ENCODE peak calls at places on chromosomes 16 and 17, in nine cellular contexts. One of them, this sample, is unnamed.

GRCh38 chr16:2008009-2008526 is 1.6 kb downstream of the ZNF598 start:
- DNase-seq in retinal pigment epithelial cell: no peak
- DNase-seq in ELR: peak
- DNase-seq in stimulated activated CD4-positive, alpha-beta T cell treated with anti-CD3 and anti-CD28 coated beads, Interleukin-1b, Interleukin-23, amount 100 ng/mL, for 4 hours: no peak
- DNase-seq in NCI-H69: no peak
- DNase-seq in colonic mucosa: peak
- DNase-seq in NCI-H1092 treated with DMSO at 0.1 percent for 48 hours: no peak
- DNase-seq in activated gamma-delta T cell treated with Interleukin-2 at 50 U/mL for 16 hours: no peak
- DNase-seq in NCI-H1436: no peak
- DNase-seq in this sample: peak

GRCh38 chr16:263944-264343 is 11.8 kb downstream of the RGS11 start:
- DNase-seq in retinal pigment epithelial cell: no peak
- DNase-seq in ELR: no peak
- DNase-seq in stimulated activated CD4-positive, alpha-beta T cell treated with anti-CD3 and anti-CD28 coated beads, Interleukin-1b, Interleukin-23, amount 100 ng/mL, for 4 hours: no peak
- DNase-seq in NCI-H69: no peak
- DNase-seq in colonic mucosa: no peak
- DNase-seq in NCI-H1092 treated with DMSO at 0.1 percent for 48 hours: no peak
- DNase-seq in activated gamma-delta T cell treated with Interleukin-2 at 50 U/mL for 16 hours: no peak
- DNase-seq in NCI-H1436: no peak
- DNase-seq in this sample: no peak

GRCh38 chr16:2151188-2152091 is 3.0 kb downstream of the RAB26 start:
- DNase-seq in retinal pigment epithelial cell: no peak
- DNase-seq in ELR: peak
- DNase-seq in stimulated activated CD4-positive, alpha-beta T cell treated with anti-CD3 and anti-CD28 coated beads, Interleukin-1b, Interleukin-23, amount 100 ng/mL, for 4 hours: no peak
- DNase-seq in NCI-H69: peak
- DNase-seq in colonic mucosa: no peak
- DNase-seq in NCI-H1092 treated with DMSO at 0.1 percent for 48 hours: no peak
- DNase-seq in activated gamma-delta T cell treated with Interleukin-2 at 50 U/mL for 16 hours: no peak
- DNase-seq in NCI-H1436: no peak
- DNase-seq in this sample: peak

GRCh38 chr17:7213895-7214299 is 5.7 kb downstream of the DLG4 start:
- DNase-seq in retinal pigment epithelial cell: peak
- DNase-seq in ELR: peak
- DNase-seq in stimulated activated CD4-positive, alpha-beta T cell treated with anti-CD3 and anti-CD28 coated beads, Interleukin-1b, Interleukin-23, amount 100 ng/mL, for 4 hours: no peak
- DNase-seq in NCI-H69: peak
- DNase-seq in colonic mucosa: no peak
- DNase-seq in NCI-H1092 treated with DMSO at 0.1 percent for 48 hours: peak
- DNase-seq in activated gamma-delta T cell treated with Interleukin-2 at 50 U/mL for 16 hours: no peak
- DNase-seq in NCI-H1436: peak
- DNase-seq in this sample: peak

GRCh38 chr17:37476431-37477130 is 13.1 kb upstream of the DUSP14 start:
- DNase-seq in retinal pigment epithelial cell: no peak
- DNase-seq in ELR: peak
- DNase-seq in stimulated activated CD4-positive, alpha-beta T cell treated with anti-CD3 and anti-CD28 coated beads, Interleukin-1b, Interleukin-23, amount 100 ng/mL, for 4 hours: no peak
- DNase-seq in NCI-H69: peak
- DNase-seq in colonic mucosa: peak
- DNase-seq in NCI-H1092 treated with DMSO at 0.1 percent for 48 hours: no peak
- DNase-seq in activated gamma-delta T cell treated with Interleukin-2 at 50 U/mL for 16 hours: no peak
- DNase-seq in NCI-H1436: no peak
- DNase-seq in this sample: peak

GRCh38 chr17:67546578-67547527 is 169.8 kb downstream of the PITPNC1 start:
- DNase-seq in retinal pigment epithelial cell: no peak
- DNase-seq in ELR: no peak
- DNase-seq in stimulated activated CD4-positive, alpha-beta T cell treated with anti-CD3 and anti-CD28 coated beads, Interleukin-1b, Interleukin-23, amount 100 ng/mL, for 4 hours: no peak
- DNase-seq in NCI-H69: no peak
- DNase-seq in colonic mucosa: peak
- DNase-seq in NCI-H1092 treated with DMSO at 0.1 percent for 48 hours: no peak
- DNase-seq in activated gamma-delta T cell treated with Interleukin-2 at 50 U/mL for 16 hours: no peak
- DNase-seq in NCI-H1436: no peak
- DNase-seq in this sample: no peak

GRCh38 chr16:14004031-14004718 is 66.9 kb upstream of the MRTFB start:
- DNase-seq in retinal pigment epithelial cell: no peak
- DNase-seq in ELR: no peak
- DNase-seq in stimulated activated CD4-positive, alpha-beta T cell treated with anti-CD3 and anti-CD28 coated beads, Interleukin-1b, Interleukin-23, amount 100 ng/mL, for 4 hours: no peak
- DNase-seq in NCI-H69: no peak
- DNase-seq in colonic mucosa: no peak
- DNase-seq in NCI-H1092 treated with DMSO at 0.1 percent for 48 hours: no peak
- DNase-seq in activated gamma-delta T cell treated with Interleukin-2 at 50 U/mL for 16 hours: no peak
- DNase-seq in NCI-H1436: no peak
- DNase-seq in this sample: no peak

GRCh38 chr17:47265983-47266541 is 12.4 kb downstream of the ITGB3 start:
- DNase-seq in retinal pigment epithelial cell: no peak
- DNase-seq in ELR: peak
- DNase-seq in stimulated activated CD4-positive, alpha-beta T cell treated with anti-CD3 and anti-CD28 coated beads, Interleukin-1b, Interleukin-23, amount 100 ng/mL, for 4 hours: no peak
- DNase-seq in NCI-H69: no peak
- DNase-seq in colonic mucosa: no peak
- DNase-seq in NCI-H1092 treated with DMSO at 0.1 percent for 48 hours: no peak
- DNase-seq in activated gamma-delta T cell treated with Interleukin-2 at 50 U/mL for 16 hours: no peak
- DNase-seq in NCI-H1436: no peak
- DNase-seq in this sample: peak

GRCh38 chr17:73555199-73555810 is 88.9 kb downstream of the SDK2 start:
- DNase-seq in retinal pigment epithelial cell: no peak
- DNase-seq in ELR: no peak
- DNase-seq in stimulated activated CD4-positive, alpha-beta T cell treated with anti-CD3 and anti-CD28 coated beads, Interleukin-1b, Interleukin-23, amount 100 ng/mL, for 4 hours: no peak
- DNase-seq in NCI-H69: no peak
- DNase-seq in colonic mucosa: no peak
- DNase-seq in NCI-H1092 treated with DMSO at 0.1 percent for 48 hours: no peak
- DNase-seq in activated gamma-delta T cell treated with Interleukin-2 at 50 U/mL for 16 hours: no peak
- DNase-seq in NCI-H1436: no peak
- DNase-seq in this sample: no peak

GRCh38 chr17:56597495-56597990 is 4.0 kb downstream of the NOG start:
- DNase-seq in retinal pigment epithelial cell: no peak
- DNase-seq in ELR: peak
- DNase-seq in stimulated activated CD4-positive, alpha-beta T cell treated with anti-CD3 and anti-CD28 coated beads, Interleukin-1b, Interleukin-23, amount 100 ng/mL, for 4 hours: no peak
- DNase-seq in NCI-H69: peak
- DNase-seq in colonic mucosa: no peak
- DNase-seq in NCI-H1092 treated with DMSO at 0.1 percent for 48 hours: no peak
- DNase-seq in activated gamma-delta T cell treated with Interleukin-2 at 50 U/mL for 16 hours: no peak
- DNase-seq in NCI-H1436: no peak
- DNase-seq in this sample: no peak

GRCh38 chr16:56807011-56807675 is 57.9 kb upstream of the SLC12A3 start:
- DNase-seq in retinal pigment epithelial cell: no peak
- DNase-seq in ELR: peak
- DNase-seq in stimulated activated CD4-positive, alpha-beta T cell treated with anti-CD3 and anti-CD28 coated beads, Interleukin-1b, Interleukin-23, amount 100 ng/mL, for 4 hours: no peak
- DNase-seq in NCI-H69: no peak
- DNase-seq in colonic mucosa: no peak
- DNase-seq in NCI-H1092 treated with DMSO at 0.1 percent for 48 hours: no peak
- DNase-seq in activated gamma-delta T cell treated with Interleukin-2 at 50 U/mL for 16 hours: no peak
- DNase-seq in NCI-H1436: no peak
- DNase-seq in this sample: peak

GRCh38 chr17:16215002-16215272 is 397 bp downstream of the NCOR1 start:
- DNase-seq in retinal pigment epithelial cell: no peak
- DNase-seq in ELR: peak
- DNase-seq in stimulated activated CD4-positive, alpha-beta T cell treated with anti-CD3 and anti-CD28 coated beads, Interleukin-1b, Interleukin-23, amount 100 ng/mL, for 4 hours: no peak
- DNase-seq in NCI-H69: peak
- DNase-seq in colonic mucosa: peak
- DNase-seq in NCI-H1092 treated with DMSO at 0.1 percent for 48 hours: peak
- DNase-seq in activated gamma-delta T cell treated with Interleukin-2 at 50 U/mL for 16 hours: peak
- DNase-seq in NCI-H1436: no peak
- DNase-seq in this sample: peak

GRCh38 chr17:55117063-55117611 is 147.6 kb upstream of the HLF start:
- DNase-seq in retinal pigment epithelial cell: no peak
- DNase-seq in ELR: no peak
- DNase-seq in stimulated activated CD4-positive, alpha-beta T cell treated with anti-CD3 and anti-CD28 coated beads, Interleukin-1b, Interleukin-23, amount 100 ng/mL, for 4 hours: no peak
- DNase-seq in NCI-H69: peak
- DNase-seq in colonic mucosa: no peak
- DNase-seq in NCI-H1092 treated with DMSO at 0.1 percent for 48 hours: no peak
- DNase-seq in activated gamma-delta T cell treated with Interleukin-2 at 50 U/mL for 16 hours: no peak
- DNase-seq in NCI-H1436: no peak
- DNase-seq in this sample: peak

GRCh38 chr16:4263504-4264436 is 9.1 kb downstream of the TFAP4 start:
- DNase-seq in retinal pigment epithelial cell: no peak
- DNase-seq in ELR: peak
- DNase-seq in stimulated activated CD4-positive, alpha-beta T cell treated with anti-CD3 and anti-CD28 coated beads, Interleukin-1b, Interleukin-23, amount 100 ng/mL, for 4 hours: no peak
- DNase-seq in NCI-H69: peak
- DNase-seq in colonic mucosa: peak
- DNase-seq in NCI-H1092 treated with DMSO at 0.1 percent for 48 hours: no peak
- DNase-seq in activated gamma-delta T cell treated with Interleukin-2 at 50 U/mL for 16 hours: no peak
- DNase-seq in NCI-H1436: no peak
- DNase-seq in this sample: no peak

GRCh38 chr16:67053767-67054334 is 24.9 kb downstream of the CBFB start:
- DNase-seq in retinal pigment epithelial cell: no peak
- DNase-seq in ELR: no peak
- DNase-seq in stimulated activated CD4-positive, alpha-beta T cell treated with anti-CD3 and anti-CD28 coated beads, Interleukin-1b, Interleukin-23, amount 100 ng/mL, for 4 hours: no peak
- DNase-seq in NCI-H69: no peak
- DNase-seq in colonic mucosa: no peak
- DNase-seq in NCI-H1092 treated with DMSO at 0.1 percent for 48 hours: no peak
- DNase-seq in activated gamma-delta T cell treated with Interleukin-2 at 50 U/mL for 16 hours: no peak
- DNase-seq in NCI-H1436: no peak
- DNase-seq in this sample: peak

GRCh38 chr17:42438600-42439567 is 15.8 kb upstream of the CAVIN1 start:
- DNase-seq in retinal pigment epithelial cell: no peak
- DNase-seq in ELR: peak
- DNase-seq in stimulated activated CD4-positive, alpha-beta T cell treated with anti-CD3 and anti-CD28 coated beads, Interleukin-1b, Interleukin-23, amount 100 ng/mL, for 4 hours: no peak
- DNase-seq in NCI-H69: peak
- DNase-seq in colonic mucosa: peak
- DNase-seq in NCI-H1092 treated with DMSO at 0.1 percent for 48 hours: no peak
- DNase-seq in activated gamma-delta T cell treated with Interleukin-2 at 50 U/mL for 16 hours: peak
- DNase-seq in NCI-H1436: no peak
- DNase-seq in this sample: peak

GRCh38 chr16:15523092-15523541 is 88.7 kb downstream of the BMERB1 start:
- DNase-seq in retinal pigment epithelial cell: no peak
- DNase-seq in ELR: no peak
- DNase-seq in stimulated activated CD4-positive, alpha-beta T cell treated with anti-CD3 and anti-CD28 coated beads, Interleukin-1b, Interleukin-23, amount 100 ng/mL, for 4 hours: no peak
- DNase-seq in NCI-H69: peak
- DNase-seq in colonic mucosa: peak
- DNase-seq in NCI-H1092 treated with DMSO at 0.1 percent for 48 hours: no peak
- DNase-seq in activated gamma-delta T cell treated with Interleukin-2 at 50 U/mL for 16 hours: no peak
- DNase-seq in NCI-H1436: no peak
- DNase-seq in this sample: no peak

GRCh38 chr17:63445571-63446217 is 412 bp downstream of the CYB561 start:
- DNase-seq in retinal pigment epithelial cell: no peak
- DNase-seq in ELR: peak
- DNase-seq in stimulated activated CD4-positive, alpha-beta T cell treated with anti-CD3 and anti-CD28 coated beads, Interleukin-1b, Interleukin-23, amount 100 ng/mL, for 4 hours: peak
- DNase-seq in NCI-H69: peak
- DNase-seq in colonic mucosa: peak
- DNase-seq in NCI-H1092 treated with DMSO at 0.1 percent for 48 hours: peak
- DNase-seq in activated gamma-delta T cell treated with Interleukin-2 at 50 U/mL for 16 hours: peak
- DNase-seq in NCI-H1436: no peak
- DNase-seq in this sample: peak

GRCh38 chr17:80103686-80104085 is 2.3 kb downstream of the GAA start:
- DNase-seq in retinal pigment epithelial cell: no peak
- DNase-seq in ELR: no peak
- DNase-seq in stimulated activated CD4-positive, alpha-beta T cell treated with anti-CD3 and anti-CD28 coated beads, Interleukin-1b, Interleukin-23, amount 100 ng/mL, for 4 hours: no peak
- DNase-seq in NCI-H69: no peak
- DNase-seq in colonic mucosa: no peak
- DNase-seq in NCI-H1092 treated with DMSO at 0.1 percent for 48 hours: no peak
- DNase-seq in activated gamma-delta T cell treated with Interleukin-2 at 50 U/mL for 16 hours: no peak
- DNase-seq in NCI-H1436: no peak
- DNase-seq in this sample: no peak

GRCh38 chr17:30969989-30970680 is 704 bp upstream of the RNF135 start:
- DNase-seq in retinal pigment epithelial cell: no peak
- DNase-seq in ELR: no peak
- DNase-seq in stimulated activated CD4-positive, alpha-beta T cell treated with anti-CD3 and anti-CD28 coated beads, Interleukin-1b, Interleukin-23, amount 100 ng/mL, for 4 hours: peak
- DNase-seq in NCI-H69: peak
- DNase-seq in colonic mucosa: peak
- DNase-seq in NCI-H1092 treated with DMSO at 0.1 percent for 48 hours: no peak
- DNase-seq in activated gamma-delta T cell treated with Interleukin-2 at 50 U/mL for 16 hours: peak
- DNase-seq in NCI-H1436: no peak
- DNase-seq in this sample: peak

GRCh38 chr17:76631821-76632565 is 11.6 kb downstream of the ST6GALNAC1 start:
- DNase-seq in retinal pigment epithelial cell: peak
- DNase-seq in ELR: no peak
- DNase-seq in stimulated activated CD4-positive, alpha-beta T cell treated with anti-CD3 and anti-CD28 coated beads, Interleukin-1b, Interleukin-23, amount 100 ng/mL, for 4 hours: no peak
- DNase-seq in NCI-H69: no peak
- DNase-seq in colonic mucosa: no peak
- DNase-seq in NCI-H1092 treated with DMSO at 0.1 percent for 48 hours: no peak
- DNase-seq in activated gamma-delta T cell treated with Interleukin-2 at 50 U/mL for 16 hours: peak
- DNase-seq in NCI-H1436: no peak
- DNase-seq in this sample: peak

GRCh38 chr16:66511615-66512500 is 38.1 kb downstream of the TK2 start:
- DNase-seq in retinal pigment epithelial cell: no peak
- DNase-seq in ELR: peak
- DNase-seq in stimulated activated CD4-positive, alpha-beta T cell treated with anti-CD3 and anti-CD28 coated beads, Interleukin-1b, Interleukin-23, amount 100 ng/mL, for 4 hours: no peak
- DNase-seq in NCI-H69: peak
- DNase-seq in colonic mucosa: no peak
- DNase-seq in NCI-H1092 treated with DMSO at 0.1 percent for 48 hours: no peak
- DNase-seq in activated gamma-delta T cell treated with Interleukin-2 at 50 U/mL for 16 hours: no peak
- DNase-seq in NCI-H1436: no peak
- DNase-seq in this sample: peak

GRCh38 chr16:88599825-88600538 is 29.8 kb downstream of the ZC3H18 start:
- DNase-seq in retinal pigment epithelial cell: no peak
- DNase-seq in ELR: no peak
- DNase-seq in stimulated activated CD4-positive, alpha-beta T cell treated with anti-CD3 and anti-CD28 coated beads, Interleukin-1b, Interleukin-23, amount 100 ng/mL, for 4 hours: no peak
- DNase-seq in NCI-H69: no peak
- DNase-seq in colonic mucosa: no peak
- DNase-seq in NCI-H1092 treated with DMSO at 0.1 percent for 48 hours: no peak
- DNase-seq in activated gamma-delta T cell treated with Interleukin-2 at 50 U/mL for 16 hours: no peak
- DNase-seq in NCI-H1436: no peak
- DNase-seq in this sample: no peak

GRCh38 chr16:51326131-51326856 is 175.2 kb upstream of the SALL1 start:
- DNase-seq in retinal pigment epithelial cell: peak
- DNase-seq in ELR: peak
- DNase-seq in stimulated activated CD4-positive, alpha-beta T cell treated with anti-CD3 and anti-CD28 coated beads, Interleukin-1b, Interleukin-23, amount 100 ng/mL, for 4 hours: no peak
- DNase-seq in NCI-H69: no peak
- DNase-seq in colonic mucosa: no peak
- DNase-seq in NCI-H1092 treated with DMSO at 0.1 percent for 48 hours: no peak
- DNase-seq in activated gamma-delta T cell treated with Interleukin-2 at 50 U/mL for 16 hours: no peak
- DNase-seq in NCI-H1436: no peak
- DNase-seq in this sample: peak